ENCODE peak calls at places on chromosomes 13 and 19, in five cellular contexts. U is GM03348, F is substantia nigra, A is C1 segment of cervical spinal cord, X is stomach. W is an unnamed sample.

GRCh38 chr19:9863759-9864158 is 28.6 kb downstream of the PIN1 start:
- DNase-seq in U (no peak), F (no peak), A (no peak), X (no peak), W (no peak)

GRCh38 chr19:12913871-12914690 is 5.0 kb downstream of the SYCE2 start:
- DNase-seq in U (peak; percentile 40), F (peak; percentile 57), A (no peak), X (no peak), W (no peak)

GRCh38 chr19:10474962-10475451 is 28.1 kb downstream of the KEAP1 start:
- DNase-seq in U (no peak), F (no peak), A (no peak), X (no peak), W (peak; percentile 90)

GRCh38 chr19:33214621-33215020 is 11.0 kb downstream of the SLC7A10 start:
- DNase-seq in U (peak; percentile 52), F (no peak), A (no peak), X (no peak), W (peak; percentile 34)

GRCh38 chr19:57477191-57478008 is at the start of gene ZNF772:
- DNase-seq in U (peak; percentile 96), F (peak; percentile 88), A (peak; percentile 49), X (peak; percentile 91), W (peak; percentile 98)

GRCh38 chr13:26867451-26868067 is 107.0 kb upstream of the GPR12 start:
- DNase-seq in U (peak; percentile 44), F (no peak), A (no peak), X (no peak), W (peak; percentile 22)

GRCh38 chr13:59842507-59842906 is 321.2 kb downstream of the DIAPH3 start:
- DNase-seq in U (no peak), F (no peak), A (no peak), X (no peak), W (no peak)

GRCh38 chr19:3073159-3073563 is 10.9 kb upstream of the TLE5 start:
- DNase-seq in U (peak; percentile 60), F (no peak), A (no peak), X (no peak), W (no peak)

GRCh38 chr19:15479391-15480345 is at the start of gene PGLYRP2:
- DNase-seq in U (no peak), F (no peak), A (no peak), X (peak; percentile 64), W (peak; percentile 23)

GRCh38 chr13:42107006-42107405 is 58.6 kb downstream of the DGKH start:
- DNase-seq in U (no peak), F (no peak), A (no peak), X (no peak), W (no peak)

GRCh38 chr19:48654299-48655059 is 8.5 kb upstream of the CA11 start:
- DNase-seq in U (no peak), F (no peak), A (no peak), X (no peak), W (peak; percentile 29)

GRCh38 chr13:67140006-67140405 is 90.1 kb downstream of the PCDH9 start:
- DNase-seq in U (no peak), F (no peak), A (no peak), X (no peak), W (no peak)

GRCh38 chr13:95568131-95568530 is 15.6 kb downstream of the CLDN10 start:
- DNase-seq in U (no peak), F (no peak), A (no peak), X (no peak), W (no peak)

W was measured in OCI-M1.